ENCODE peak calls at places on chromosomes 2 and 18, in eight cellular contexts. Z, I, X, O, D, R, G and A are unnamed samples.

GRCh38 chr2:150557020-150557644 is 69.7 kb upstream of the RND3 start:
- DNase-seq in G (no peak), Z (no peak), O (no peak), R (no peak), X (no peak), I (no peak), D (no peak), A (no peak)

GRCh38 chr2:17800219-17800618 is 16.0 kb upstream of the MSGN1 start:
- DNase-seq in O (no peak), R (no peak), G (no peak), X (no peak), Z (no peak), I (no peak), D (no peak), A (no peak)

GRCh38 chr2:15657759-15658158 is 66.1 kb downstream of the DDX1 start:
- DNase-seq in D (no peak), Z (no peak), I (no peak), X (no peak), G (no peak), R (no peak), O (no peak), A (no peak)

GRCh38 chr2:210399440-210400041 is 77.0 kb downstream of the LANCL1 start:
- DNase-seq in X (no peak), D (peak), R (no peak), G (no peak), Z (peak), I (no peak), O (no peak), A (no peak)

GRCh38 chr2:119179951-119180350 is 21.4 kb upstream of the C1QL2 start:
- DNase-seq in X (no peak), G (no peak), I (no peak), R (no peak), Z (no peak), O (no peak), D (peak), A (no peak)

GRCh38 chr2:232568161-232568560 is 17.7 kb downstream of the EIF4E2 start:
- DNase-seq in R (no peak), I (peak), G (no peak), O (no peak), D (peak), Z (no peak), X (peak), A (no peak)

GRCh38 chr2:15770148-15770547 is 170.2 kb upstream of the MYCN start:
- DNase-seq in X (no peak), O (no peak), Z (no peak), D (no peak), I (no peak), G (no peak), R (no peak), A (no peak)

GRCh38 chr2:675982-676646 is 1.1 kb downstream of the TMEM18 start:
- DNase-seq in I (peak), O (peak), D (peak), R (no peak), Z (no peak), G (peak), X (peak), A (no peak)

GRCh38 chr2:18311413-18311812 is 249.0 kb downstream of the RDH14 start:
- DNase-seq in R (no peak), G (no peak), Z (peak), O (no peak), X (no peak), D (peak), I (peak), A (peak)

GRCh38 chr2:212517693-212518092 is 20.9 kb downstream of the ERBB4 start:
- DNase-seq in G (no peak), R (no peak), D (no peak), X (no peak), O (no peak), Z (no peak), I (no peak), A (no peak)

GRCh38 chr18:63368611-63369010 is 1.6 kb upstream of the KDSR start:
- DNase-seq in X (no peak), I (no peak), D (no peak), O (no peak), G (no peak), R (no peak), Z (no peak), A (no peak)

GRCh38 chr2:226300487-226300886 is 499.1 kb downstream of the IRS1 start:
- DNase-seq in I (no peak), Z (no peak), X (no peak), O (no peak), R (no peak), G (no peak), D (no peak), A (no peak)

GRCh38 chr2:54308186-54308585 is 52.2 kb upstream of the TSPYL6 start:
- DNase-seq in O (no peak), I (no peak), R (no peak), Z (no peak), X (no peak), G (no peak), D (no peak), A (no peak)

GRCh38 chr2:72980535-72981217 is 63.4 kb downstream of the EMX1 start:
- DNase-seq in D (peak), X (peak), Z (no peak), G (peak), I (no peak), R (no peak), O (no peak), A (peak)

GRCh38 chr18:45121146-45121545 is 440.5 kb downstream of the SETBP1 start:
- DNase-seq in Z (no peak), X (no peak), O (no peak), R (no peak), G (no peak), D (no peak), I (no peak), A (no peak)

GRCh38 chr2:23788100-23788499 is 138.8 kb downstream of the ATAD2B start:
- DNase-seq in Z (no peak), R (peak), O (no peak), D (peak), I (no peak), X (no peak), G (no peak), A (no peak)

GRCh38 chr2:45706028-45706427 is 54.6 kb downstream of the PRKCE start:
- DNase-seq in X (no peak), G (no peak), D (no peak), R (no peak), I (no peak), O (no peak), Z (no peak), A (no peak)

GRCh38 chr2:62089658-62090057 is 106.3 kb upstream of the B3GNT2 start:
- DNase-seq in I (no peak), R (no peak), G (no peak), O (no peak), D (no peak), X (no peak), Z (no peak), A (no peak)

GRCh38 chr2:168930242-168930641 is 29.2 kb downstream of the G6PC2 start:
- DNase-seq in I (no peak), O (no peak), X (no peak), D (no peak), Z (no peak), R (no peak), G (no peak), A (no peak)

GRCh38 chr2:196225213-196225612 is 53.8 kb upstream of the STK17B start:
- DNase-seq in O (no peak), D (peak), Z (no peak), R (no peak), I (peak), G (no peak), X (no peak), A (no peak)

GRCh38 chr2:218010838-218011616 is 8.2 kb upstream of the TNS1 start:
- DNase-seq in D (no peak), G (peak), X (no peak), O (no peak), R (peak), I (no peak), Z (peak), A (no peak)

GRCh38 chr18:79690586-79691482 is 11.2 kb downstream of the CTDP1 start:
- DNase-seq in G (no peak), Z (no peak), D (no peak), X (no peak), I (no peak), O (no peak), R (no peak), A (no peak)

GRCh38 chr2:181177376-181177775 is 197.0 kb downstream of the UBE2E3 start:
- DNase-seq in Z (no peak), O (no peak), I (no peak), G (no peak), X (no peak), R (no peak), D (no peak), A (no peak)

GRCh38 chr2:150548527-150548926 is 61.1 kb upstream of the RND3 start:
- DNase-seq in Z (peak), O (no peak), I (peak), D (peak), G (peak), R (no peak), X (no peak), A (no peak)

GRCh38 chr18:46373787-46374186 is 269.6 kb downstream of the HAUS1 start:
- DNase-seq in R (no peak), X (no peak), I (no peak), Z (no peak), G (no peak), O (no peak), D (no peak), A (no peak)

GRCh38 chr2:28338046-28338753 is 54.5 kb upstream of the FOSL2 start:
- DNase-seq in D (peak), Z (no peak), X (no peak), O (no peak), R (no peak), I (peak), G (peak), A (peak)

GRCh38 chr2:182069416-182069815 is 83.8 kb downstream of the PPP1R1C start:
- DNase-seq in Z (no peak), O (no peak), G (no peak), D (no peak), X (no peak), I (no peak), R (no peak), A (no peak)